ENCODE peak calls at places on chromosomes 4 and X, in five cellular contexts. Q is fibroblast of mammary gland, H is ovary, J is Caco-2, S is esophagus squamous epithelium. N is an unnamed sample.

GRCh38 chrX:119008122-119008744 is 33.8 kb downstream of the LONRF3 start:
- DNase-seq in Q (peak), H (no peak), S (no peak), J (peak), N (no peak)

GRCh38 chrX:136954930-136955329 is 74.4 kb upstream of the RBMX start:
- DNase-seq in H (no peak), S (no peak), Q (peak), J (peak), N (no peak)

GRCh38 chr4:6019316-6020263 is 1.4 kb upstream of the C4orf50 start:
- DNase-seq in J (peak), H (no peak), Q (peak), S (no peak), N (no peak)

GRCh38 chrX:72536542-72536941 is 36.1 kb downstream of the HDAC8 start:
- DNase-seq in H (no peak), J (no peak), S (no peak), Q (no peak), N (no peak)

GRCh38 chrX:109855501-109855900 is 122.4 kb upstream of the ACSL4 start:
- DNase-seq in J (no peak), S (no peak), H (no peak), Q (no peak), N (no peak)

GRCh38 chrX:22365460-22365859 is 92.7 kb downstream of the CBLL2 start:
- DNase-seq in S (no peak), H (no peak), Q (peak), J (no peak), N (peak)

GRCh38 chrX:40471965-40472648 is 108.7 kb upstream of the ATP6AP2 start:
- DNase-seq in H (peak), Q (peak), J (peak), S (no peak), N (peak)

GRCh38 chrX:123184199-123184857 is at the start of gene GRIA3:
- DNase-seq in S (no peak), J (no peak), H (peak), Q (peak), N (peak)

GRCh38 chr4:173878701-173879100 is 348.7 kb upstream of the HAND2 start:
- DNase-seq in S (no peak), H (no peak), J (no peak), Q (peak), N (no peak)

GRCh38 chr4:54651050-54651449 is 6.7 kb upstream of the KIT start:
- DNase-seq in J (no peak), Q (no peak), S (no peak), H (no peak), N (no peak)

GRCh38 chr4:38728651-38729141 is 54.1 kb downstream of the TLR10 start:
- DNase-seq in Q (no peak), S (no peak), H (no peak), J (no peak), N (no peak)

GRCh38 chr4:137909910-137910309 is 332.2 kb downstream of the SLC7A11 start:
- DNase-seq in H (no peak), J (no peak), S (no peak), Q (no peak), N (no peak)

GRCh38 chr4:83293305-83294046 is 8.9 kb upstream of the COQ2 start:
- DNase-seq in J (no peak), Q (no peak), H (no peak), S (no peak), N (no peak)

GRCh38 chrX:40855411-40855810 is 120.1 kb upstream of the MED14 start:
- DNase-seq in Q (no peak), H (no peak), S (no peak), J (no peak), N (no peak)

GRCh38 chr4:82890602-82890912 is 396 bp downstream of the SEC31A start:
- DNase-seq in H (no peak), S (no peak), Q (no peak), J (no peak), N (no peak)

DNA sequence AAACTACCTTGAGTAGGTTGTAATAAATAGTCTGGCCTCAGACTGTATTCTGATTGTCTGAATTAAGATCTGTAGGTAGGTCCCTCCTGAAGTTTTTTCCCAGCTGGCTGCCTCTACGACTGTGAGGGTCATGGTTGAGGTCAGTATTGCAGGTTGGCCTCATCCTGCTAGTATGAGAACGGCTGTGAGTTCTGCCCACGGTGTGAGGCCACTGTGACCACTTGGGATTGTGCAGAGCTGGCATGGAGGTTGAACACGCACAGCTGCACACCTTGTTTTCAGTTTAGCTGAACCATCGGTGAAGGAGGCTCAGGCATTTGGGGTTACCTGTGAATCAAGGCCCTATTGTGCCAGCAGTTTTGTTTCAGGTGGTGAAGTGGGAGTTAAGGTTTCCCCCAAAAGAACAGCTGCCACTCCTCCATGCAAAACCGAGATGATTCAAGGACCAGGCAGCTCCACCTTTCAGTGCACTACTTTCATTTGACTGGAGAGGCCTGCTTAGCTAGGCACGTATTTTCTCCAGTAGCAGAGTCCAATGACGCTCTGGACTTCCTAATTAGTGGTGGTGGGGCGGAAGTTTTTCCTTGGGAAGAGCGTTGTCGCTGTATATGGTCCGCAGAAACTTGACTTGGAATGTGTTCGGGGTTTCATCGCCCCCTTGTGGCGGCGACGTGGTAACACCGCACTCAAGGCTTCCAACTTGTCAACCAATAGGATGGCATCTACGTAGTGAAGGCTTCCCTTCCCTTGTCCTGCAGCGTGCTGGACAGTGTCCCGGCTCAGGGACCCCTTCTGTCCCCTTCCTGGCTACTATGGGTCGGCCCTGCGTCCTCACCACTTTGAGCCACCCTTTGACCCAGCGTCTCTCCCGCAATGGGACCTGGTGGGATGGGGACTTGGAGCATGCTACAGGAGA is 13.8 kb downstream of the CMC4 start:
- DNase-seq in Q (peak), J (peak), S (no peak), H (peak), N (peak)
- H3K4me3 ChIP-seq in Q (peak), J (no peak), S (peak), H (no peak), N (no peak)

DNA sequence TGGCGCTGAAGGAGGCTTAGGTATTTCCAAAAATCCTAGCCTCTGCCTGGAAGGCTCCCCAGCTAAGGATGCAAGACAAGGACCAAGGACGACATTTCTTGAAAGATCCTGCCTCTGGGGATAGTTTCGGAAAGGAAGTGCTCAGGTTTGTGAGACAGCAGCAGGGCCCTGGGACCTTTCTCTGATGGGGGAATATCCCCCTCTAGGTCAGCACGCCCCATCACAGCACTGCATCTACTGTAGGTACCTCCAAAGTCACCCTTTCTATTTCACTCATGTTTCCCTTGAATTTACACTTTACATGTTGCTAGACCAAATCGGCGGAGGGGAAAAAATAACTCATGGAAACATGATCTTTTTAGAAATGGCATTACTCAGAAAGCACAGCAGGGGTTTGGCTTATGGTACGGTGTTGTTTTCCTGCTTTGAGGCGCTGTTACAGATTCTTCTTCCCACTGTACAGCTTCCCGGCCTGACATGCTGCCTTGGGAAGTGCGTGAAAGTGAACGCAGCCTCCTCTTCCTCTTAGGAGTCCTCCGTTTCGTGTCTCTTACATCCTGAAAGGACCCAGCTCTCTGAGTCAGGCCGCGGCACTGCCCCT is 77.2 kb upstream of the DHRSX start:
- DNase-seq in S (no peak), Q (no peak), H (no peak), J (no peak), N (no peak)
- H3K4me3 ChIP-seq in S (no peak), Q (no peak), H (no peak), J (no peak), N (no peak)

GRCh38 chr4:76611611-76612010 is 176.6 kb downstream of the SHROOM3 start:
- DNase-seq in H (peak), Q (no peak), J (no peak), S (no peak), N (no peak)
- H3K4me3 ChIP-seq in H (no peak), Q (no peak), J (no peak), S (no peak), N (no peak)

GRCh38 chrX:10615931-10616780 is 4.2 kb downstream of the MID1 start:
- DNase-seq in J (peak), S (no peak), Q (peak), H (no peak), N (no peak)

GRCh38 chrX:10618911-10619310 is 1.5 kb downstream of the MID1 start:
- DNase-seq in J (no peak), H (no peak), S (no peak), Q (peak), N (no peak)

GRCh38 chrX:10617186-10617963 is 3.0 kb downstream of the MID1 start:
- DNase-seq in J (no peak), Q (no peak), S (no peak), H (no peak), N (no peak)

GRCh38 chrX:10619311-10620015 is 922 bp downstream of the MID1 start:
- DNase-seq in H (no peak), Q (peak), J (no peak), S (no peak), N (no peak)

GRCh38 chrX:10617964-10618342 is 2.4 kb downstream of the MID1 start:
- DNase-seq in Q (peak), H (no peak), J (no peak), S (no peak), N (no peak)
- H3K4me3 ChIP-seq in Q (peak), H (peak), J (peak), S (peak), N (peak)

DNA sequence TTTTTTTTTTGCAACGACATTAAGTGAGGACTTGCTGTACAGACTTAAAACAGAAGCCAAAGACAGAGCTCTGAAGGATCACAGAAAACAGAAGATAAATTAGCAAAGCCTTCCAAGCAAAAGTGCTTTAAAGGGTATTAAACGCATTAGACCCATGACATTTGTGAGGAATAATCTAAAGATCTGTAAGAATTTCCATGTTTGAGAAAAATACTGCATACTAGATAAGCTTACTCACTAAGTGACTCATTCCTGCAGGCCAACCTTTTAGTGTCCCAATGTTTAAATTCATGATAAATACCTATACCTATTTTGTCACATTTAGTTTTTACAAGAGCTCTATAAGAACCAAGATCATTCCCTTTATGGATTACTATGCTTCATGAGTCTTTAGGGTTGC is 27.3 kb downstream of the SMARCA1 start:
- DNase-seq in H (no peak), Q (peak), J (no peak), S (no peak), N (peak)
- H3K4me3 ChIP-seq in H (no peak), Q (no peak), J (no peak), S (no peak), N (no peak)

GRCh38 chr4:87931932-87932331 is 43.6 kb upstream of the SPP1 start:
- DNase-seq in S (no peak), Q (no peak), H (no peak), J (no peak), N (no peak)

GRCh38 chr4:87930629-87931028 is 44.9 kb upstream of the SPP1 start:
- DNase-seq in J (no peak), S (no peak), H (no peak), Q (no peak), N (no peak)

GRCh38 chr4:87933337-87933736 is 42.2 kb upstream of the SPP1 start:
- DNase-seq in S (no peak), H (no peak), Q (no peak), J (no peak), N (no peak)

GRCh38 chr4:87934157-87934704 is 41.3 kb upstream of the SPP1 start:
- DNase-seq in J (no peak), Q (no peak), S (no peak), H (no peak), N (no peak)

GRCh38 chr4:87932718-87933136 is 42.8 kb upstream of the SPP1 start:
- DNase-seq in Q (no peak), J (no peak), S (no peak), H (no peak), N (no peak)
- H3K4me3 ChIP-seq in Q (no peak), J (no peak), S (no peak), H (no peak), N (no peak)

GRCh38 chr4:146521543-146522097 is at the start of gene SLC10A7:
- DNase-seq in S (peak), H (peak), Q (peak), J (peak), N (peak)
- H3K4me3 ChIP-seq in S (peak), H (peak), Q (peak), J (peak), N (peak)

GRCh38 chrX:989959-990510 is 222.4 kb downstream of the CRLF2 start:
- DNase-seq in S (peak), J (no peak), Q (peak), H (peak), N (peak)
- H3K4me3 ChIP-seq in S (no peak), J (no peak), Q (peak), H (peak), N (peak)

GRCh38 chr4:140523857-140524742 is at the start of gene ELMOD2:
- DNase-seq in J (peak), Q (peak), H (peak), S (peak), N (peak)

DNA sequence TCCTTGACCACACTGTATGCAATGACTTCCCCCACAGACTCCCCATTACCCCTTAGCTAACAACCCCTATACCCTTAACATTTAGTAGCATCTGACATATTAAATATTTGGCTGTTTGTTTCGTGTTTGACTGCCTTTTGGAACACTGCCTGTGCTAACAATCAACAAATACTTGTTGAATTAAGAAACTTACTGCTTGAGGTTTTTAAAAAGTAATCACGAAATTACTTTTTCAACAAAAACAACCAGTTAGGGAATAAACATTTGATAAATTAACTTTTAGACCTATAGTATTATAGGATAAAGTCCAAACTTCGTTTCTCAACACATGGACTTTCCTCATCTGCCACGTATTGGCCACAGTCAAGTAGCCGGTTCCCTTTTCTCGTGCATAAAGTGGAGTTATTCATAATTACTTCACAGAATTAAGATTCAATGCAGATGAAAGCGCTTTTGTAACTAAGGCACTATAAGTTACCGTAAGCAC is 555 bp upstream of the ELMOD2 start:
- DNase-seq in J (no peak), S (no peak), Q (no peak), H (no peak), N (no peak)
- H3K4me3 ChIP-seq in J (peak), S (peak), Q (peak), H (peak), N (peak)

DNA sequence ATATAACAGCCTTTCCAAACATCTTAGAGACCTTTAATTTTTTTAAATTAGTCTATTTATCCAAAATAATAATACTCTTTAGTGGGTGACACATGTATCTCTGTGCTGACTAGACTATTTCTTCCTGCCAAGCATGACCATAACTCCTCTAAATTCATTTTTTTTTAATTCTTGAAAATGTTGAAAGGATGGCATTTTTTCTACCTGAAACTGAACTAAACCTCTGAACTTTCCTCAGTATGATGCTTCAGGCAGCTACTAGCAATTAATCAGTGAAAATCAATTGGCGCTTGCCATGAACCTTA is 42.4 kb upstream of the PDLIM5 start:
- DNase-seq in J (no peak), S (no peak), Q (no peak), H (no peak), N (no peak)
- H3K4me3 ChIP-seq in J (no peak), S (no peak), Q (no peak), H (no peak), N (no peak)

N was measured in skeletal muscle cell.